ENCODE peak calls at places on chromosomes 6 and 20, in nine cellular contexts. S is keratinocyte; D is cardiac muscle cell; X is pancreas; N is iPS DF 6.9; L is heart left ventricle; Z is GM23248; O is CD8-positive, alpha-beta T cell; B is prostate gland. U is an unnamed sample.

GRCh38 chr6:21902766-21903165 is 309.2 kb downstream of the SOX4 start:
- DNase-seq in B (no peak), L (no peak), X (no peak), Z (no peak), D (no peak), S (no peak), N (no peak), O (no peak), U (no peak)

GRCh38 chr6:121944361-121944760 is 455.1 kb upstream of the HSF2 start:
- DNase-seq in D (peak; percentile 6), Z (peak; percentile 72), N (no peak), X (no peak), S (no peak), O (no peak), L (no peak), B (no peak), U (no peak)

GRCh38 chr20:57089701-57090144 is 176.7 kb downstream of the BMP7 start:
- DNase-seq in S (no peak), O (peak; percentile 57), Z (peak; percentile 63), N (peak; percentile 43), X (peak; percentile 46), L (peak; percentile 62), B (peak; percentile 62), D (peak; percentile 50), U (peak; percentile 34)

GRCh38 chr20:36355469-36356171 is 49.5 kb downstream of the DLGAP4 start:
- DNase-seq in X (no peak), L (no peak), O (no peak), Z (no peak), B (no peak), D (no peak), S (no peak), N (no peak), U (no peak)

GRCh38 chr6:127518212-127518709 is 874 bp downstream of the MTCL3 start:
- DNase-seq in X (no peak), L (no peak), N (no peak), O (no peak), S (no peak), Z (no peak), D (no peak), B (no peak), U (no peak)

GRCh38 chr6:37630281-37630799 is 67.3 kb downstream of the MDGA1 start:
- DNase-seq in O (no peak), D (peak; percentile 95), L (no peak), B (no peak), S (peak; percentile 89), Z (peak; percentile 99), N (no peak), X (no peak), U (no peak)

GRCh38 chr6:107656381-107656780 is 166.5 kb downstream of the SOBP start:
- DNase-seq in B (no peak), X (no peak), L (no peak), N (no peak), O (no peak), D (no peak), S (no peak), Z (no peak), U (no peak)

GRCh38 chr20:48205786-48206185 is 420.5 kb upstream of the SULF2 start:
- DNase-seq in D (no peak), Z (no peak), O (no peak), N (no peak), S (no peak), X (no peak), B (no peak), L (no peak), U (no peak)

GRCh38 chr6:158500016-158500735 is 59.7 kb upstream of the TMEM181 start:
- DNase-seq in N (no peak), X (no peak), L (no peak), D (no peak), S (no peak), Z (peak; percentile 72), B (no peak), O (no peak), U (no peak)

GRCh38 chr20:24739751-24740150 is 209.3 kb upstream of the CST7 start:
- DNase-seq in X (no peak), S (no peak), Z (no peak), D (no peak), B (no peak), O (no peak), N (no peak), L (no peak), U (no peak)

DNA sequence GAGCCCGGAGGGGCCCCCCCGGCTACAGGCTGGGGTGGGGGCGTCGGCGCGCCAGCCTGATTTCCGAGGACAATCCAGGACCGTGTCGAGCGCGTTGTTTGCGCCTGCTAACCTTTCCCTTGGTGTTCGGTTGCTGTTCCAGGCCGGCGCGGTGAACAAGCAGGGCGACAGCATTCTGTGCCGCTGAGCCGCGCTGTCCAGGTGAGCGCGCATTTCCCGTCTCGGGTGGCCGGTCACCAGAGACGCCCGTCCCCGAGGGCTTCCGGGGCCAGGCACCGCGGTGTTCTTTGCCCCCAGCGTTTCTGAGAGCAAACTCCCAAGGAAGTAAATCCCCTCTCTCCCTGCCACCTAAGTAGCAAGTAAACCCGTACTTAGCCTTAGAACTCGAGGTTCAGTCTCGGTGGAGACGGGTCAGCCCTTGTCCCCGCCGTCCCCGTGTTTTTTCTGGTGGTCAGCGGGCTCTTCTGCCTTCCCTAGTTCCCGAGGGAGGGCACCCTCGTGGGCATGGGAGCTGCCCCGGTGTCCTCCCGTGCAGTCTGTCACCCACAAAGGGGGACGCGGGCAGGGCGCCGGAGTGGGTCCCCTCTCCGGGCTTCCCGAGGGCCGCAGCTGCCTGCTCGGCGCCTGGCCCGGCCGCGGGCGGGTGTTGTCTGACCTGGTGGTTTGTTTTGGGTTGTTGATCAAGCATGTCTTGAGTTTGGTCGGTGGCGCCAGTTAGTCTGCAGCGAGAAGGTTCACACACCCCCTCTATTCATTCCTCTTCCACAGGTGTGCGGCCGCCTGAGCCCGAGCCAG is 1.5 kb downstream of the ID4 start:
- DNase-seq in B (peak; percentile 80), N (no peak), D (no peak), X (peak; percentile 72), S (no peak), O (no peak), L (peak; percentile 36), Z (peak; percentile 60), U (no peak)
- H3K4me3 ChIP-seq in B (peak overlapping the region; percentile 68), N (peak overlapping the region; percentile 90), D (peak overlapping the region; percentile 100), X (peak overlapping the region; percentile 46), S (peak overlapping the region; percentile 58), O (no peak overlapping the region), L (peak overlapping the region; percentile 62), Z (peak overlapping the region; percentile 92), U (no peak overlapping the region)

DNA sequence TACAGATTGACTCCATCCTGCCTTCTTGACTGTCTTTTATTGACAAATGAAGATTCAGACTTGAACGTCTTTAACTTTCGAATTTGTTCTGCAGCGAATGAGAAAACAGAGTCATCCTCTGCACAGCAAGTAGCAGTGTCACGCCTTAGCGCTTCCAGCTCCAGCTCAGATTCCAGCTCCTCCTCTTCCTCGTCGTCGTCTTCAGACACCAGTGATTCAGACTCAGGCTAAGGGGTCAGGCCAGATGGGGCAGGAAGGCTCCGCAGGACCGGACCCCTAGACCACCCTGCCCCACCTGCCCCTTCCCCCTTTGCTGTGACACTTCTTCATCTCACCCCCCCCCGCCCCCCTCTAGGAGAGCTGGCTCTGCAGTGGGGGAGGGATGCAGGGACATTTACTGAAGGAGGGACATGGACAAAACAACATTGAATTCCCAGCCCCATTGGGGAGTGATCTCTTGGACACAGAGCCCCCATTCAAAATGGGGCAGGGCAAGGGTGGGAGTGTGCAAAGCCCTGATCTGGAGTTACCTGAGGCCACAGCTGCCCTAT is 12.2 kb downstream of the BRD2 start:
- DNase-seq in O (no peak), L (no peak), X (no peak), D (no peak), S (no peak), B (no peak), N (no peak), Z (peak; percentile 50), U (no peak)
- H3K36me3 ChIP-seq in O (peaks cover 61% of the 10 kb centered on the region), L (peaks cover 65% of the 10 kb centered on the region), X (peaks cover 60% of the 10 kb centered on the region), D (peaks cover 65% of the 10 kb centered on the region), S (peaks cover 45% of the 10 kb centered on the region), B (peaks cover 62% of the 10 kb centered on the region), N (peaks cover 47% of the 10 kb centered on the region), Z (peaks cover 70% of the 10 kb centered on the region), U (peaks cover 60% of the 10 kb centered on the region)

DNA sequence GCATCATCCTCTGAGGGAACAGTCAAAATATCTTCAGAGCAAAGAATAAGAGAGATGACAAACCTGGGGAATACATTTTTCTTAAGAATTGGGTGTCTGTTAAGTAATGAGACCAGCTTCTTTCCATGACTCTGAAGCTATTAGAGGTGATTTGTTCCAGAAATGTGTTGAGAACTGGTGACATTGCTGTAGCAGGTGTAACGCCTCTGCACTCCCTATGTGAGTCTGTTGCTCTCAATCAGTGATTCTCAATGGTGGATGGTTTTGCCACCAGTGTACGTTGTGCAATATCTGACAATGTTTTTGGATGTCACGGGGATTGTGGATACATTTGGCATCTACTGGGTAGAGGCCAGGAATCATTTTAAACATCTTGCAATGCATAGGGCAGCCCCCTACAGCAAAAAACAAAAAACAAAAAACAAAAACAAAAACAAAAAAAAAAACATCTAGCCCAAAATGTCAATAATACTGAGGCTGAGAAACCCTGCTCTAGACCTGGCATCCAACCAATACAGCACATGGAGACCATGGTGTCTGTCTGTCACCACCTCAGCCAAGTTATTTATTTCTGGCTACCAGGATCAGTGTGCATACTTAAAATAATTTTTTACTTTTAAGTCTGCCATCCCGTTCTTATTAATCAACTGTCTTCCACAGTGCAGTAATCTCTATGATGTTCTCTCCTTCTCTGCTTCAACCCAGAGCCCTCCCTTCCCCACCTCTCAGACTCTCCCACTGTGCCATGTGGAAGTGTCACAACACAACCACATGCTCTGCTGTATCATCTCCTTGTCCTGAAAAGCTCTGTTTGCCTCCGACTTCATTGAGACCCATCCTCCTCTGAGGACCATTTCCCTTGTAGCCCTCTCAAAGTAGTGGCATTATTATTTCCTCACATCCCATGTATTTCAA is 43.7 kb downstream of the KLHL32 start:
- DNase-seq in B (no peak), D (no peak), X (no peak), L (no peak), Z (no peak), N (no peak), O (no peak), S (no peak), U (no peak)
- H3K4me1 ChIP-seq in B (no peaks in the 10 kb centered on the region), D (no peaks in the 10 kb centered on the region), X (no peaks in the 10 kb centered on the region), L (no peaks in the 10 kb centered on the region), Z (no peaks in the 10 kb centered on the region), N (peaks cover 5% of the 10 kb centered on the region), O (no peaks in the 10 kb centered on the region), S (no peaks in the 10 kb centered on the region), U (no peaks in the 10 kb centered on the region)

DNA sequence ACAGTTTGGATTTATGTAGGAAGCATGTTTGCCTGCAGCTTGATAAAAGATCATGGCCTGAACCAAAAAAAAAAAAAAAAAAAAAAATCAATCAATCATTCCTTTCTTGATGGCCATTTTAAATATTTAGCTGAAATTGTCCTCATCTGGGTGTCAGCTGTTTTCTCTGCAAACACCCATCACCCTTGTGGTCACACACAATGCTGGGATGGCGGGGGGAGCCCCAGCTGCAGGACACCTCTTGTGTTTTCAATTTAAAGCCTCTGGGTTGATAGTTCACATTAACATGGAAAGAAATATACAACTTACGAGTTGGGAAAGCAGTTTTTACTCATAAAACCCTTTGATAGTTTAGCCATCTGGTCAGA is 160.4 kb downstream of the ZFP64 start:
- DNase-seq in O (no peak), B (no peak), D (no peak), Z (no peak), S (no peak), X (no peak), N (no peak), L (no peak), U (no peak)
- H3K4me3 ChIP-seq in O (no peak overlapping the region), B (no peak overlapping the region), D (no peak overlapping the region), Z (no peak overlapping the region), S (no peak overlapping the region), X (no peak overlapping the region), N (no peak overlapping the region), L (no peak overlapping the region), U (no peak overlapping the region)